ENCODE peak calls at places on chromosomes 5 and 9, in four cellular contexts. P is tibial artery, C is OCI-LY7, V is K562. A is an unnamed sample.
A peak's percentile ranks its signal among the peaks of the same experiment; 100 is the strongest.

GRCh38 chr9:124725068-124725452 is 46.1 kb downstream of the NR6A1 start:
- DNase-seq in P (no peak), C (no peak), V (no peak), A (no peak)

GRCh38 chr9:1972672-1973071 is 42.5 kb upstream of the SMARCA2 start:
- DNase-seq in P (no peak), C (no peak), V (no peak), A (no peak)

GRCh38 chr5:159242153-159242552 is 20.9 kb upstream of the UBLCP1 start:
- DNase-seq in P (no peak), C (no peak), V (no peak), A (no peak)

GRCh38 chr5:102713682-102714231 is 41.3 kb upstream of the PAM start:
- DNase-seq in P (no peak), C (no peak), V (no peak), A (no peak)

GRCh38 chr9:131625848-131626670 is 80.7 kb downstream of the PRRT1B start:
- DNase-seq in P (no peak), C (no peak), V (no peak), A (no peak)

GRCh38 chr5:67900515-67900914 is 315.0 kb upstream of the PIK3R1 start:
- DNase-seq in P (no peak), C (no peak), V (no peak), A (no peak)

GRCh38 chr9:129520981-129521380 is 99.9 kb downstream of the C9orf50 start:
- DNase-seq in P (no peak), C (no peak), V (no peak), A (no peak)

GRCh38 chr5:113038714-113039113 is 62.1 kb downstream of the DCP2 start:
- DNase-seq in P (no peak), C (no peak), V (no peak), A (no peak)

GRCh38 chr5:67268233-67269011 is 71.8 kb upstream of the CD180 start:
- DNase-seq in P (peak; percentile 86), C (no peak), V (no peak), A (peak; percentile 71)

GRCh38 chr5:148970876-148971275 is 92.0 kb downstream of the SH3TC2 start:
- DNase-seq in P (no peak), C (no peak), V (no peak), A (no peak)

GRCh38 chr5:73726071-73726470 is 100.1 kb downstream of the ARHGEF28 start:
- DNase-seq in P (no peak), C (no peak), V (no peak), A (no peak)

GRCh38 chr5:96431376-96432244 is 1.4 kb downstream of the PCSK1 start:
- DNase-seq in P (no peak), C (no peak), V (no peak), A (peak; percentile 11)

GRCh38 chr5:78486223-78486622 is 125.8 kb downstream of the SCAMP1 start:
- DNase-seq in P (no peak), C (no peak), V (no peak), A (no peak)

GRCh38 chr5:133457439-133457838 is 154.9 kb downstream of the FSTL4 start:
- DNase-seq in P (no peak), C (no peak), V (no peak), A (no peak)

GRCh38 chr5:147643142-147643541 is 133.3 kb upstream of the DPYSL3 start:
- DNase-seq in P (no peak), C (no peak), V (no peak), A (no peak)

GRCh38 chr5:133844836-133845235 is 123.6 kb downstream of the C5orf15 start:
- DNase-seq in P (peak; percentile 46), C (no peak), V (no peak), A (no peak)

GRCh38 chr5:60494144-60494543 is 205.8 kb downstream of the DEPDC1B start:
- DNase-seq in P (no peak), C (no peak), V (no peak), A (no peak)

GRCh38 chr5:164422400-164422799 is 917.0 kb downstream of the MAT2B start:
- DNase-seq in P (no peak), C (no peak), V (no peak), A (no peak)

GRCh38 chr5:160369990-160370712 is at the start of gene C1QTNF2:
- DNase-seq in P (peak; percentile 76), C (no peak), V (peak; percentile 31), A (peak; percentile 79)

GRCh38 chr5:94571415-94571814 is 47.0 kb downstream of the KIAA0825 start:
- DNase-seq in P (no peak), C (no peak), V (no peak), A (no peak)

GRCh38 chr5:45288746-45289145 is 407.4 kb downstream of the HCN1 start:
- DNase-seq in P (no peak), C (no peak), V (no peak), A (no peak)

GRCh38 chr9:121700165-121700830 is 48.9 kb downstream of the DAB2IP start:
- DNase-seq in P (peak; percentile 89), C (peak; percentile 27), V (no peak), A (peak; percentile 67)

GRCh38 chr5:172816887-172817418 is 17.1 kb upstream of the ERGIC1 start:
- DNase-seq in P (peak; percentile 10), C (no peak), V (peak; percentile 63), A (no peak)

GRCh38 chr9:127366594-127366993 is 30.4 kb upstream of the SLC2A8 start:
- DNase-seq in P (no peak), C (no peak), V (no peak), A (no peak)

GRCh38 chr5:68780299-68780960 is 313.4 kb upstream of the SLC30A5 start:
- DNase-seq in P (no peak), C (no peak), V (no peak), A (no peak)

GRCh38 chr5:165201364-165202143 is 1696.1 kb downstream of the MAT2B start:
- DNase-seq in P (no peak), C (no peak), V (no peak), A (no peak)

GRCh38 chr5:8756498-8757084 is 789.3 kb downstream of the SEMA5A start:
- DNase-seq in P (no peak), C (peak; percentile 45), V (no peak), A (no peak)

GRCh38 chr9:93177676-93178075 is 6.3 kb upstream of the WNK2 start:
- DNase-seq in P (no peak), C (no peak), V (no peak), A (no peak)

GRCh38 chr9:135707449-135708138 is 5.6 kb downstream of the KCNT1 start:
- DNase-seq in P (no peak), C (no peak), V (no peak), A (no peak)

GRCh38 chr5:127442085-127442484 is 75.4 kb upstream of the PRRC1 start:
- DNase-seq in P (no peak), C (peak; percentile 8), V (no peak), A (no peak)

GRCh38 chr5:127434588-127434987 is 82.9 kb upstream of the PRRC1 start:
- DNase-seq in P (no peak), C (no peak), V (no peak), A (no peak)

GRCh38 chr5:127440831-127441230 is 76.6 kb upstream of the PRRC1 start:
- DNase-seq in P (no peak), C (no peak), V (no peak), A (no peak)

GRCh38 chr5:127439544-127440096 is 77.8 kb upstream of the PRRC1 start:
- DNase-seq in P (no peak), C (no peak), V (no peak), A (no peak)
- H3K4me3 ChIP-seq in P (no peak overlapping the region), C (no peak overlapping the region), V (no peak overlapping the region), A (no peak overlapping the region)

GRCh38 chr5:43554497-43554896 is 2.4 kb downstream of the PAIP1 start:
- DNase-seq in P (no peak), C (no peak), V (no peak), A (no peak)
- H3K4me3 ChIP-seq in P (no peak overlapping the region), C (peak overlapping the region; percentile 75), V (peak overlapping the region; percentile 78), A (no peak overlapping the region)

GRCh38 chr5:180785151-180785781 is 17.3 kb downstream of the MGAT1 start:
- DNase-seq in P (no peak), C (no peak), V (no peak), A (no peak)
- H3K4me3 ChIP-seq in P (no peak overlapping the region), C (no peak overlapping the region), V (no peak overlapping the region), A (no peak overlapping the region)

DNA sequence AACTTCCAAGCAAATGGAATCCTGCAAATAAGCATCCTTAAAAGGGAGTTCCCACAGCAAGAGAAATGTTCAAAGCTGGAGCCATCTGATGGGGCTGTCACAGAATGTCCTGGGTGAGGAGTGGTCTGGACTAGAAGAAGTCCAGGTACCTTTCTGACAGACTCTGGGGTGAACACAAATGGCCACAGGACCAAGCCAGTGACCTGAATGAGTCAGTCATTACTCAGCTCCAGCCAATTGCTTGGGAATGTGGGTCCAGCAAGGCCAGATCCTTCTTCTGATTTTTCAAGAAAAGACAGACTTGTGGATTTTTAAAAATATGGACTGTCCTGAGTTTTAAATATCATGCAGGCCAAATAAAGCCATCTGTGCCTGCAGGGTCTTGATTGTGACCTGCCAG is 30.1 kb downstream of the GALNT10 start:
- DNase-seq in P (no peak), C (no peak), V (no peak), A (no peak)
- H3K4me3 ChIP-seq in P (no peak overlapping the region), C (no peak overlapping the region), V (no peak overlapping the region), A (no peak overlapping the region)

DNA sequence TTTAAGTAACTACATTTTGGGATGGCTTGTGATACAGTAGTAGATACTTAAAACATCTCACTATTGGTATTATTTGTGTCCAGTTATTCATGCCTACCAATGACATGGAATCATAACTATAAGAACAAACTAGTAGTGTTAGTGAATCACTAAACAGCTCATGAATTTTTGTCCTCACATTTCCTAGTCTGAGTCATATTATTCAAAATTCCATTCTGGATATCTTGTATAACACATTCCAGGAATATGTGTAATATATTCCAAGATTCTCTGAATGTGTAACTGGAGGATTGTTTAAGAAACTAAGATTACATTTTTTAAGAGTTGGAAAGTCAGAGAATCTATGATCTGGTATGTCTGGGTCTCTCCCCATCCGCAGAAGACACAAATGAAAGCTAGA is 565.3 kb upstream of the ZNF608 start:
- DNase-seq in P (no peak), C (no peak), V (no peak), A (no peak)
- H3K4me3 ChIP-seq in P (no peak overlapping the region), C (no peak overlapping the region), V (no peak overlapping the region), A (no peak overlapping the region)

GRCh38 chr9:134408389-134408788 is 82.1 kb downstream of the RXRA start:
- DNase-seq in P (no peak), C (no peak), V (no peak), A (no peak)

GRCh38 chr9:134408939-134409737 is 82.9 kb downstream of the RXRA start:
- DNase-seq in P (no peak), C (no peak), V (no peak), A (no peak)

GRCh38 chr9:134405527-134405926 is 79.3 kb downstream of the RXRA start:
- DNase-seq in P (no peak), C (peak; percentile 31), V (no peak), A (peak; percentile 59)

GRCh38 chr9:134406366-134407122 is 80.3 kb downstream of the RXRA start:
- DNase-seq in P (peak; percentile 91), C (no peak), V (no peak), A (no peak)

GRCh38 chr9:134407123-134407779 is 81.0 kb downstream of the RXRA start:
- DNase-seq in P (peak; percentile 96), C (peak; percentile 86), V (peak; percentile 94), A (peak; percentile 93)
- H3K4me3 ChIP-seq in P (peak overlapping the region; percentile 38), C (peak overlapping the region; percentile 52), V (peak overlapping the region; percentile 8), A (peak overlapping the region; percentile 26)

A was measured in heart left ventricle.